ENCODE peak calls at places on chromosomes 12 and 14, in four cellular contexts. B, F, L and D are unnamed samples.

GRCh38 chr14:90568405-90568804 is 171.6 kb downstream of the CALM1 start:
- DNase-seq in F (no peak), L (no peak), B (no peak), D (no peak)

GRCh38 chr12:89067436-89067835 is 284.9 kb downstream of the DUSP6 start:
- DNase-seq in F (peak; percentile 96), L (no peak), B (no peak), D (no peak)

GRCh38 chr12:83573676-83574075 is 887.0 kb downstream of the TMTC2 start:
- DNase-seq in B (no peak), F (peak; percentile 75), L (no peak), D (no peak)

GRCh38 chr14:38042356-38042755 is 165.3 kb upstream of the SSTR1 start:
- DNase-seq in L (peak; percentile 85), B (no peak), F (peak; percentile 51), D (no peak)

GRCh38 chr14:99634443-99634842 is 10.5 kb upstream of the HHIPL1 start:
- DNase-seq in L (no peak), F (no peak), B (no peak), D (no peak)

GRCh38 chr14:75257241-75257640 is 21.4 kb upstream of the FOS start:
- DNase-seq in B (no peak), F (peak; percentile 56), L (peak; percentile 72), D (no peak)

GRCh38 chr14:60753264-60754126 is 18.9 kb downstream of the MNAT1 start:
- DNase-seq in F (peak; percentile 43), B (no peak), L (no peak), D (no peak)

GRCh38 chr12:79834712-79835376 is 100.1 kb downstream of the PPP1R12A start:
- DNase-seq in F (no peak), B (no peak), L (no peak), D (no peak)

GRCh38 chr12:10968765-10969456 is 17.8 kb downstream of the TAS2R50 start:
- DNase-seq in B (no peak), L (peak; percentile 81), F (peak; percentile 81), D (peak; percentile 30)

GRCh38 chr12:116592116-116592637 is 33.0 kb downstream of the MAP1LC3B2 start:
- DNase-seq in L (peak; percentile 43), F (no peak), B (no peak), D (peak; percentile 42)

GRCh38 chr12:48917857-48918537 is 7.3 kb downstream of the FKBP11 start:
- DNase-seq in L (no peak), B (no peak), F (no peak), D (no peak)

GRCh38 chr12:90947869-90948268 is 7.1 kb downstream of the CCER1 start:
- DNase-seq in L (no peak), B (no peak), F (no peak), D (no peak)

GRCh38 chr12:64034901-64035576 is 187.1 kb downstream of the KICS2 start:
- DNase-seq in F (no peak), B (no peak), L (no peak), D (no peak)

GRCh38 chr12:104155711-104156555 is 17.9 kb upstream of the NFYB start:
- DNase-seq in L (no peak), F (no peak), B (no peak), D (no peak)

GRCh38 chr14:68520637-68521556 is 272.0 kb downstream of the ZFP36L1 start:
- DNase-seq in B (no peak), F (no peak), L (no peak), D (no peak)

GRCh38 chr12:111887916-111888745 is 46.1 kb downstream of the MAPKAPK5 start:
- DNase-seq in L (peak; percentile 31), B (no peak), F (no peak), D (peak; percentile 39)

GRCh38 chr12:16524378-16524777 is 81.6 kb downstream of the LMO3 start:
- DNase-seq in B (no peak), F (no peak), L (no peak), D (no peak)

GRCh38 chr14:29853272-29853671 is 74.4 kb downstream of the PRKD1 start:
- DNase-seq in B (no peak), L (no peak), F (no peak), D (no peak)

GRCh38 chr12:80565276-80565675 is 121.2 kb downstream of the PTPRQ start:
- DNase-seq in L (peak; percentile 2), B (no peak), F (no peak), D (no peak)

GRCh38 chr14:92670177-92670576 is 78.2 kb downstream of the LGMN start:
- DNase-seq in F (peak; percentile 96), B (no peak), L (no peak), D (no peak)

GRCh38 chr14:51473808-51474207 is 177.9 kb upstream of the FRMD6 start:
- DNase-seq in F (peak; percentile 78), B (no peak), L (no peak), D (no peak)

GRCh38 chr12:128318946-128319345 is 52.0 kb downstream of the TMEM132C start:
- DNase-seq in F (no peak), L (no peak), B (no peak), D (no peak)

GRCh38 chr12:56034586-56035332 is 7.0 kb upstream of the RPS26 start:
- DNase-seq in B (no peak), F (no peak), L (no peak), D (peak; percentile 48)

GRCh38 chr12:100251917-100252316 is 15.0 kb downstream of the DEPDC4 start:
- DNase-seq in B (no peak), F (no peak), L (no peak), D (no peak)

GRCh38 chr12:92987362-92987761 is 58.3 kb upstream of the EEA1 start:
- DNase-seq in F (peak; percentile 84), L (peak; percentile 82), B (peak; percentile 84), D (no peak)

GRCh38 chr14:96148631-96149030 is 56.0 kb upstream of the BDKRB2 start:
- DNase-seq in L (no peak), B (no peak), F (no peak), D (no peak)

GRCh38 chr12:11813422-11813813 is 163.9 kb downstream of the ETV6 start:
- DNase-seq in L (peak; percentile 58), B (peak; percentile 18), F (no peak), D (no peak)

GRCh38 chr12:32049956-32050355 is 56.7 kb upstream of the BICD1 start:
- DNase-seq in B (no peak), F (no peak), L (no peak), D (no peak)

GRCh38 chr14:39015360-39015961 is 87.6 kb downstream of the SEC23A start:
- DNase-seq in L (peak; percentile 76), B (peak; percentile 61), F (peak; percentile 66), D (no peak)

GRCh38 chr12:65389436-65389835 is 111.0 kb downstream of the MSRB3 start:
- DNase-seq in B (no peak), F (no peak), L (no peak), D (no peak)

GRCh38 chr12:57983150-57983857 is 41.9 kb downstream of the ATP23 start:
- DNase-seq in B (peak; percentile 49), F (peak; percentile 70), L (peak; percentile 72), D (no peak)

GRCh38 chr14:94971750-94972149 is 185.6 kb downstream of the DICER1 start:
- DNase-seq in B (no peak), F (peak; percentile 47), L (no peak), D (no peak)

DNA sequence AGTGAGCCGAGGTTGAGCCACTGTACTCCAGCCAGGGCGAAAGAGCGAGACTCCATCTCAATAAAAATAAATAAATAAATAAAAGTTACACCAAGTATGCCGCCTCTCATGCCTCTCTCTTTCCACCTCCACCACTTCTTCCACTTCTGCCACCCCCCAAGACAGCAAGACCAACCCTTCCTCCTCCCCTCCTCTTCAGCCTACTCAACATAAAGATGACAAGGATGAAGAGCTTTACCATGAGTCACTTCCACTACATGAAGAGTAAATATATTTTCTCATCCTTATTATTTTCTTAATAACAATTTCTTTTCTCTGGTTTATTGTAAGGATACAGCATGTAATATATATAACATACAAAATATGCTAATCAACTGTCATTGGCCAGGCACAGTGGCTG is 3.6 kb upstream of the TMED2 start:
- DNase-seq in B (no peak), F (no peak), L (no peak), D (no peak)
- H3K4me3 ChIP-seq in B (no peak overlapping the region), F (no peak overlapping the region), L (no peak overlapping the region), D (no peak overlapping the region)

GRCh38 chr14:65170318-65170717 is 68.0 kb upstream of the MAX start:
- DNase-seq in B (no peak), F (no peak), L (no peak), D (no peak)

GRCh38 chr14:65168840-65169239 is 66.5 kb upstream of the MAX start:
- DNase-seq in L (no peak), B (no peak), F (peak; percentile 90), D (no peak)

GRCh38 chr14:65169351-65169750 is 67.0 kb upstream of the MAX start:
- DNase-seq in L (no peak), B (no peak), F (peak; percentile 93), D (no peak)

GRCh38 chr14:65173973-65174693 is 71.8 kb upstream of the MAX start:
- DNase-seq in L (no peak), F (no peak), B (peak; percentile 43), D (no peak)

GRCh38 chr14:65170768-65171251 is 68.5 kb upstream of the MAX start:
- DNase-seq in L (peak; percentile 70), B (peak; percentile 48), F (peak; percentile 81), D (peak; percentile 46)
- H3K4me3 ChIP-seq in L (peak overlapping the region; percentile 31), B (no peak overlapping the region), F (peak overlapping the region; percentile 41), D (peak overlapping the region; percentile 19)

GRCh38 chr14:22105643-22106042 is 432.0 kb upstream of the OR4E1 start:
- DNase-seq in F (no peak), B (no peak), L (no peak), D (no peak)
- H3K4me3 ChIP-seq in F (no peak overlapping the region), B (no peak overlapping the region), L (no peak overlapping the region), D (no peak overlapping the region)

GRCh38 chr14:33525626-33526025 is 425.2 kb downstream of the EGLN3 start:
- DNase-seq in F (peak; percentile 16), L (peak; percentile 64), B (no peak), D (no peak)
- H3K4me3 ChIP-seq in F (no peak overlapping the region), L (no peak overlapping the region), B (no peak overlapping the region), D (no peak overlapping the region)

DNA sequence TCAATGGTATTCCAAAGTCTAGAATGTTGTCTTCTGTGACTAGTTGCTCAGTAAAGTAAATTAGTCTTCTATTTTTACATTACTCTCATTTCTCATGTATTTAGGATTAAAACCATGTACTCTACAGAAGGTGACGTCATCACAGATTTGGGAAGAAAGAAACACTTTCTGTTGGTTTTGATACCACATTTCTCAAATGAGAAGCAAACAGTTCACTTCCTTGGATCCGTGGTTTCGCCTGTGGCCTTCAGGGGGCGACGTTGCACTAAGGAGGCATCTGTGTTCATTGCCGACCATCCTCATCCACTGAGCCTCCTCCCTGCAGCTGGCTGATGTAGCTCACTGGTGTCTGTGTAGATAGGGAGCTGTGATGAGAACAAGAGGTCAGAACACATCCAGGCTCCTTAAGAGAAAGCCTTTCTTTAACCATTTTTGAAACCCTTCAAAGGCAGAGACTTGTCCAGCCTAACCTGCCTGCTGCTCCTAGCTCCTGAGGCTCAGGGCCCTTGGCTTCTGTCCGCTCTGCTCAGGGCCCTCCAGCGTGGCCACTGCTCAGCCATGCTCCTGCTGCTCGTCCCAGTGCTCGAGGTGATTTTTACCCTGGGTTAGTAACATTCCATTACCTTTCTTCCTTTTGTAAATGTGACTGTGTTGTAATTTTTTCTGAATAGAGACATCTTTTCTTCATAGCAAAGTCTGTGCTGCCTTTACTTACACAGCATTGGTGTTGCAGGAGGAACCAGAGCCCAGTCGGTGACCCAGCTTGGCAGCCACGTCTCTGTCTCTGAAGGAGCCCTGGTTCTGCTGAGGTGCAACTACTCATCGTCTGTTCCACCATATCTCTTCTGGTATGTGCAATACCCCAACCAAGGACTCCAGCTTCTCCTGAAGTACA is 220.6 kb upstream of the OR4E1 start:
- DNase-seq in L (no peak), F (no peak), B (peak; percentile 15), D (no peak)
- H3K4me3 ChIP-seq in L (no peak overlapping the region), F (no peak overlapping the region), B (no peak overlapping the region), D (no peak overlapping the region)